ENCODE peak calls at places on chromosome 12, in five cellular contexts. Y is iPS-NIHi11, Q is thyroid gland, B is AG08395, C is dorsolateral prefrontal cortex. J is an unnamed sample.

GRCh38 chr12:92648242-92649031 is 54.4 kb upstream of the PLEKHG7 start:
- DNase-seq in Y (no peak), Q (no peak), B (no peak), C (no peak), J (no peak)

GRCh38 chr12:117188961-117189724 is 1.1 kb downstream of the FBXO21 start:
- DNase-seq in Y (no peak), Q (peak), B (peak), C (peak), J (no peak)

GRCh38 chr12:21934173-21934572 is 7.1 kb downstream of the ABCC9 start:
- DNase-seq in Y (no peak), Q (no peak), B (no peak), C (no peak), J (no peak)

GRCh38 chr12:3231399-3231876 is 154.3 kb downstream of the TSPAN9 start:
- DNase-seq in Y (peak), Q (no peak), B (no peak), C (no peak), J (no peak)

GRCh38 chr12:1533205-1533601 is 61.2 kb downstream of the FBXL14 start:
- DNase-seq in Y (no peak), Q (no peak), B (no peak), C (no peak), J (no peak)

GRCh38 chr12:85975716-85976115 is 101.6 kb downstream of the NTS start:
- DNase-seq in Y (no peak), Q (no peak), B (no peak), C (no peak), J (no peak)

GRCh38 chr12:49832836-49833421 is 4.7 kb upstream of the NCKAP5L start:
- DNase-seq in Y (no peak), Q (no peak), B (peak), C (no peak), J (no peak)

GRCh38 chr12:9776795-9777194 is 16.1 kb upstream of the CD69 start:
- DNase-seq in Y (no peak), Q (no peak), B (no peak), C (no peak), J (no peak)

GRCh38 chr12:1811281-1811947 is 9.0 kb upstream of the LRTM2 start:
- DNase-seq in Y (no peak), Q (no peak), B (no peak), C (no peak), J (no peak)

J was measured in prostate gland.